ENCODE peak calls at places on chromosome 14, in four cellular contexts. One of them, this sample, is unnamed.

GRCh38 chr14:73255005-73255400 is 17.7 kb downstream of the PAPLN start:
- DNase-seq in K562: no peak
- DNase-seq in HepG2: no peak
- DNase-seq in GM12878: no peak
- DNase-seq in this sample: no peak

GRCh38 chr14:81991998-81992397 is 458.3 kb upstream of the SEL1L start:
- DNase-seq in K562: no peak
- DNase-seq in HepG2: no peak
- DNase-seq in GM12878: no peak
- DNase-seq in this sample: no peak

GRCh38 chr14:92987713-92988510 is 65.0 kb downstream of the CHGA start:
- DNase-seq in K562: no peak
- DNase-seq in HepG2: no peak
- DNase-seq in GM12878: no peak
- DNase-seq in this sample: no peak

GRCh38 chr14:55721353-55721752 is 141.3 kb downstream of the KTN1 start:
- DNase-seq in K562: no peak
- DNase-seq in HepG2: no peak
- DNase-seq in GM12878: no peak
- DNase-seq in this sample: no peak

GRCh38 chr14:79193689-79194477 is 1017.4 kb downstream of the DIO2 start:
- DNase-seq in K562: no peak
- DNase-seq in HepG2: no peak
- DNase-seq in GM12878: no peak
- DNase-seq in this sample: no peak

GRCh38 chr14:75470238-75470797 is 42.5 kb downstream of the JDP2 start:
- DNase-seq in K562: no peak
- DNase-seq in HepG2: no peak
- DNase-seq in GM12878: no peak
- DNase-seq in this sample: no peak

GRCh38 chr14:101595887-101596721 is 34.8 kb downstream of the DIO3 start:
- DNase-seq in K562: no peak
- DNase-seq in HepG2: no peak
- DNase-seq in GM12878: no peak
- DNase-seq in this sample: no peak

GRCh38 chr14:52299692-52300278 is 14.3 kb upstream of the PTGER2 start:
- DNase-seq in K562: peak
- DNase-seq in HepG2: peak
- DNase-seq in GM12878: no peak
- DNase-seq in this sample: no peak

GRCh38 chr14:54908230-54908629 is 5.6 kb upstream of the GCH1 start:
- DNase-seq in K562: no peak
- DNase-seq in HepG2: no peak
- DNase-seq in GM12878: no peak
- DNase-seq in this sample: no peak

GRCh38 chr14:67785270-67786109 is 30.9 kb downstream of the ZFYVE26 start:
- DNase-seq in K562: no peak
- DNase-seq in HepG2: no peak
- DNase-seq in GM12878: no peak
- DNase-seq in this sample: no peak

GRCh38 chr14:68097727-68098126 is 278.1 kb downstream of the RAD51B start:
- DNase-seq in K562: no peak
- DNase-seq in HepG2: no peak
- DNase-seq in GM12878: no peak
- DNase-seq in this sample: no peak

GRCh38 chr14:55832974-55833373 is 253.0 kb downstream of the KTN1 start:
- DNase-seq in K562: no peak
- DNase-seq in HepG2: no peak
- DNase-seq in GM12878: no peak
- DNase-seq in this sample: no peak

GRCh38 chr14:39085933-39086332 is 17.1 kb downstream of the SEC23A start:
- DNase-seq in K562: no peak
- DNase-seq in HepG2: no peak
- DNase-seq in GM12878: no peak
- DNase-seq in this sample: no peak

GRCh38 chr14:54106802-54107377 is 150.3 kb upstream of the BMP4 start:
- DNase-seq in K562: no peak
- DNase-seq in HepG2: peak
- DNase-seq in GM12878: no peak
- DNase-seq in this sample: no peak

GRCh38 chr14:55847766-55848165 is 267.8 kb downstream of the KTN1 start:
- DNase-seq in K562: no peak
- DNase-seq in HepG2: no peak
- DNase-seq in GM12878: no peak
- DNase-seq in this sample: no peak

GRCh38 chr14:92456215-92457017 is 57.2 kb upstream of the RIN3 start:
- DNase-seq in K562: peak
- DNase-seq in HepG2: peak
- DNase-seq in GM12878: no peak
- DNase-seq in this sample: peak

GRCh38 chr14:27002179-27002578 is 404.3 kb upstream of the NOVA1 start:
- DNase-seq in K562: no peak
- DNase-seq in HepG2: no peak
- DNase-seq in GM12878: no peak
- DNase-seq in this sample: no peak

GRCh38 chr14:68145036-68145435 is 325.5 kb downstream of the RAD51B start:
- DNase-seq in K562: no peak
- DNase-seq in HepG2: no peak
- DNase-seq in GM12878: no peak
- DNase-seq in this sample: no peak

GRCh38 chr14:23119362-23120327 is 590 bp upstream of the CEBPE start:
- DNase-seq in K562: no peak
- DNase-seq in HepG2: no peak
- DNase-seq in GM12878: no peak
- DNase-seq in this sample: no peak

GRCh38 chr14:100827140-100827517 is 1.2 kb downstream of the MEG3 start:
- DNase-seq in K562: no peak
- DNase-seq in HepG2: no peak
- DNase-seq in GM12878: no peak
- DNase-seq in this sample: no peak

GRCh38 chr14:21039585-21040369 is 2.4 kb upstream of the RNASE7 start:
- DNase-seq in K562: peak
- DNase-seq in HepG2: peak
- DNase-seq in GM12878: no peak
- DNase-seq in this sample: no peak

GRCh38 chr14:72518809-72519377 is 375.0 kb downstream of the DPF3 start:
- DNase-seq in K562: no peak
- DNase-seq in HepG2: no peak
- DNase-seq in GM12878: peak
- DNase-seq in this sample: no peak

DNA sequence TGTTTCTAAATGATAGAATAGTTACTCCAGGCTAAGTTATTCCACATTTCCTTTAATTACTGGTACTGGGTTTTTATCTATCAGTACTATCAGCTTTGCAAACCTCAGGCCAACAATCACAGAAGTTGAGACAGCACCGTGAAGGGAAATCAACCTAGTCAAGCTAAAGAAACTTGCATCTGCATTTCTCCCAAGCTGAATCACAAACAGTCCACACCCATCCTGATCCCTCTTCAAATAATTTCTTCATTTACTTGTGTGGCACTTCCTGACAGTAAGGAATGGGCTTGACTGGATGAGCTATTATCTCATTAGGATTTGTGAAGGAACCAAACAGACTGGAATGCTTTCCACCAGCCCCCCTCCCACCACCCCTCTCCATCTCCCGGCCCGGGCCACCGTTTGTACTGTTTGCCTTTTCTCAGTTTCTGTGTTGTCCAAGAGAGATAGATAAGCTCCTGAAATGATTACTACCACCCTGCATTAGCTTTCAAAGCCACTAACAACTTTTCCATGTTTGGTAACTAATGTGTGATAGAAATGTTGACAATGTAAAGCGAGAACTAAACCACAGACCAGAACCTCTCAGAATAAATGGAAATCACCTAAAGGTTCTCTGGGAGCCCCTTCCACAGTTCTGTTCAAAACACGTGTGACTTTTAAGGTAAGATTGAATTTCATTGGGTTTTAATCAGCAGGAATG is 236.3 kb downstream of the SLC25A21 start:
- DNase-seq in K562: no peak
- DNase-seq in HepG2: no peak
- DNase-seq in GM12878: no peak
- DNase-seq in this sample: no peak
- TF ChIP-seq HDAC6 in K562: no peak
- TF ChIP-seq HDAC6 in HepG2: no peak
- TF ChIP-seq HDAC6 in GM12878: no peak
- TF ChIP-seq HDAC6 in this sample: no peak

GRCh38 chr14:84591827-84592540 is 938.0 kb upstream of the FLRT2 start:
- DNase-seq in K562: no peak
- DNase-seq in HepG2: no peak
- DNase-seq in GM12878: no peak
- DNase-seq in this sample: no peak

DNA sequence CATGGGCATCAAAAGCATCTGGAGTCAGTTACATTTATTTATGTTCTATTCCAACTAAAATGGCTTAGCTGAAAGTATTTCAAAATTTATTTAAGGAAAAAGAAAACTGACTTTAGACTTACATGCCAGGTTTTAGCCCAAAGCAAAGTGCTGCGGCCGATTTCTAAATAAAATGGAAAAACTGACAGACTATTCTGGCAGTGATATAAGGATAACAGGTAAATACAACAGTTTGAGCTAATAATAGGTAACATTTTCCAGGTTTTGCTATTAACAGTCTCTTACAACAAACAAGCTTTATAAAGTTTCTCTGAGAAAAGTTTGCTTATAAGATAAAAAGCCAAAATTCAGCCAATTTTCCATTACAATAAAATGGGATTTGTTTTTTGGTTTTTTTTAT is 937.2 kb upstream of the FLRT2 start:
- DNase-seq in K562: no peak
- DNase-seq in HepG2: no peak
- DNase-seq in GM12878: no peak
- DNase-seq in this sample: no peak
- TF ChIP-seq SP1 in K562: no peak
- TF ChIP-seq SP1 in HepG2: no peak
- TF ChIP-seq SP1 in GM12878: no peak
- TF ChIP-seq SP1 in this sample: no peak

DNA sequence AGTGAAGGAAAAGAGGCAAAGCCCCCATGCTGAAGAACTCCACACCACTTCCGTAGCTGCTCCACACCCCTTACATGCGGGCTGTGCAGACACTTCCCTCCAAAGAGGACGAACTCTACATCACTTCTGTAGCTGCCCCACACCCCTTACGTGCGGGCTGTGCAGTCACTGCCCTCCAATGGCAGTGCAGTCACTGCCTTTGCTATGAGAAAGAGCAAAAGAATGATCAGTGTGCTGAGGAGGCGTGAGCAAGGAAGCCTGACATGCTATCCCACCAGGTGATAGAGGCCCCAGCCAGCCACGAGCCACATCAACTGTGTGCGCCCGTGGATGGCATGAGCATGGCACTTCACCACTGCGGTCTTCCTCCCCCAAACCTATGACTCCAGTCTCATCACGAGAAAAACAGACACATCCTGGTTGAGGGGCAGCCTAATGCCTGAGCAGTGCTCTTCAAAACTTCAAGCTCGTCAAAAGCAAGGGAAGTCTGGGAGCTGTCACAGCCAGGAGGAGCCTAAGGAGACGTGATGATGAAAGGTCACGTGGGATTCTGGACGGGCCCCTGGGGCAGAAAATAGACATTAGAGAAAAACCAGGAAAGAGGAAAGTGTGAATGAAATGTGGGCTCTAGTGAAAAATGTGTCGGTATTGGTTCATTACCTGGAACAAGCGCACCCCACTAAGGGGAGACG is 60.8 kb upstream of the C14orf180 start:
- DNase-seq in K562: no peak
- DNase-seq in HepG2: no peak
- DNase-seq in GM12878: no peak
- DNase-seq in this sample: peak
- TF ChIP-seq HDAC6 in K562: no peak
- TF ChIP-seq HDAC6 in HepG2: no peak
- TF ChIP-seq HDAC6 in GM12878: no peak
- TF ChIP-seq HDAC6 in this sample: no peak

DNA sequence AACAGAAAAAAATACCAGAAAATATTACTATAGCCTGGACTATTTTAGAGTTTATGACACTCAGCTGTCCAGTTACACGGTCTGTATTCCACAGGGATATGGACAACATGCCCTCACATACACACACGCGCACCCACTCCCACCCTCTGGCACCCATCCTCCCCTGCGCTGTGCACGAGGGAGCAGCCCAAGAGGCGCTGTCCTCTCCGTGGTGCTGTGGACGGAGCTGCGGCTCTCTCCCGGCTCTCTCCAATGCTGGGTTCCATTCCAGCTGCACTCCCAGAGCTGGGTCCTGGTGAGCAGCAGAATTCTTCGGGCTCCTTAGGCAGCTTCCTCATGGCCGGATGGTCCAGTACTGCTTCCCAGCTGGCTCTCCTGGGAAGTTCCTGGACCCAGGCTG is 6.0 kb upstream of the NGB start:
- DNase-seq in K562: no peak
- DNase-seq in HepG2: no peak
- DNase-seq in GM12878: no peak
- DNase-seq in this sample: no peak
- TF ChIP-seq SP1 in K562: no peak
- TF ChIP-seq SP1 in HepG2: no peak
- TF ChIP-seq SP1 in GM12878: no peak
- TF ChIP-seq SP1 in this sample: no peak

GRCh38 chr14:48788771-48789170 is 797.4 kb downstream of the RPS29 start:
- DNase-seq in K562: no peak
- DNase-seq in HepG2: no peak
- DNase-seq in GM12878: no peak
- DNase-seq in this sample: no peak
- TF ChIP-seq HDAC6 in K562: no peak
- TF ChIP-seq HDAC6 in HepG2: no peak
- TF ChIP-seq HDAC6 in GM12878: no peak
- TF ChIP-seq HDAC6 in this sample: no peak

DNA sequence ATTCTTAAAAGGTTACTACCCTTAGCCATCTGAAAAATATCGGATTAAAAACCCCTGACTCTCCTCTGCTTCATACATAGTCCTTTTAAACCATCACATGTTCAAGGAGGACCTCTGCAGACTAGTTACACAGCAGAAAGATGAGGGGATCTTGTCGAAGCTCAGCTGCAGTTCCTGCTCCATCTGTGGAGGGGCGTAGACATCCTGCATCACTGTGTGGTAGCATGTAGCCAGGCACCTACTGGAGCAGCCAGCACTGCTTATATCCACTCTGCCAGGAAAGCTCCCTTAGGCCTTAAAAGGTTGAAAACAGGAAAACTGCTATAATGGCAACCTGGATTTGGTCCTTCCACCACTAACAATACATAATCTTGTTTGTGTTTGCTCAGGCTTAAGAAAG is 57.6 kb upstream of the STRN3 start:
- DNase-seq in K562: no peak
- DNase-seq in HepG2: no peak
- DNase-seq in GM12878: no peak
- DNase-seq in this sample: no peak
- TF ChIP-seq SP1 in K562: no peak
- TF ChIP-seq SP1 in HepG2: no peak
- TF ChIP-seq SP1 in GM12878: no peak
- TF ChIP-seq SP1 in this sample: no peak

GRCh38 chr14:104461676-104462443 is 117.7 kb upstream of the C14orf180 start:
- DNase-seq in K562: no peak
- DNase-seq in HepG2: no peak
- DNase-seq in GM12878: no peak
- DNase-seq in this sample: peak
- TF ChIP-seq HDAC6 in K562: no peak
- TF ChIP-seq HDAC6 in HepG2: no peak
- TF ChIP-seq HDAC6 in GM12878: no peak
- TF ChIP-seq HDAC6 in this sample: no peak

This sample was measured in H1.